ENCODE peak calls at places on chromosomes 7 and 10, in ten cellular contexts. One of them, this sample, is unnamed.

GRCh38 chr10:132907901-132908620 is 34.3 kb downstream of the CFAP46 start:
- DNase-seq in DMS153: no peak
- DNase-seq in M059J: no peak
- DNase-seq in stomach: no peak
- DNase-seq in stimulated activated CD8-positive, alpha-beta memory T cell treated with anti-CD3 and anti-CD28 coated beads, Interleukin-12 subunit alpha, Interleukin-12 subunit beta, amount 100 ng/mL, for 1 hour: no peak
- DNase-seq in CD8-positive, alpha-beta T cell: no peak
- DNase-seq in GDM1: no peak
- DNase-seq in NCI-H1694 treated with DMSO at 0.1 percent for 48 hours: no peak
- DNase-seq in Caki2: no peak
- DNase-seq in fibroblast of the aortic adventitia: no peak
- DNase-seq in this sample: no peak

GRCh38 chr10:44352316-44353127 is 32.4 kb downstream of the CXCL12 start:
- DNase-seq in GDM1: no peak
- DNase-seq in M059J: peak
- DNase-seq in stomach: peak
- DNase-seq in Caki2: no peak
- DNase-seq in NCI-H1694 treated with DMSO at 0.1 percent for 48 hours: no peak
- DNase-seq in stimulated activated CD8-positive, alpha-beta memory T cell treated with anti-CD3 and anti-CD28 coated beads, Interleukin-12 subunit alpha, Interleukin-12 subunit beta, amount 100 ng/mL, for 1 hour: no peak
- DNase-seq in DMS153: no peak
- DNase-seq in fibroblast of the aortic adventitia: peak
- DNase-seq in CD8-positive, alpha-beta T cell: no peak
- DNase-seq in this sample: peak

GRCh38 chr7:41701542-41701941 is 1.3 kb downstream of the INHBA start:
- DNase-seq in DMS153: no peak
- DNase-seq in NCI-H1694 treated with DMSO at 0.1 percent for 48 hours: no peak
- DNase-seq in stimulated activated CD8-positive, alpha-beta memory T cell treated with anti-CD3 and anti-CD28 coated beads, Interleukin-12 subunit alpha, Interleukin-12 subunit beta, amount 100 ng/mL, for 1 hour: no peak
- DNase-seq in fibroblast of the aortic adventitia: peak
- DNase-seq in CD8-positive, alpha-beta T cell: no peak
- DNase-seq in M059J: no peak
- DNase-seq in GDM1: no peak
- DNase-seq in stomach: no peak
- DNase-seq in Caki2: no peak
- DNase-seq in this sample: no peak

GRCh38 chr7:122329145-122329802 is 24.7 kb upstream of the FEZF1 start:
- DNase-seq in Caki2: no peak
- DNase-seq in GDM1: no peak
- DNase-seq in stomach: no peak
- DNase-seq in stimulated activated CD8-positive, alpha-beta memory T cell treated with anti-CD3 and anti-CD28 coated beads, Interleukin-12 subunit alpha, Interleukin-12 subunit beta, amount 100 ng/mL, for 1 hour: no peak
- DNase-seq in fibroblast of the aortic adventitia: no peak
- DNase-seq in DMS153: no peak
- DNase-seq in NCI-H1694 treated with DMSO at 0.1 percent for 48 hours: no peak
- DNase-seq in M059J: no peak
- DNase-seq in CD8-positive, alpha-beta T cell: no peak
- DNase-seq in this sample: no peak

GRCh38 chr7:913736-914520 is 37.6 kb downstream of the GET4 start:
- DNase-seq in fibroblast of the aortic adventitia: no peak
- DNase-seq in stomach: peak
- DNase-seq in stimulated activated CD8-positive, alpha-beta memory T cell treated with anti-CD3 and anti-CD28 coated beads, Interleukin-12 subunit alpha, Interleukin-12 subunit beta, amount 100 ng/mL, for 1 hour: no peak
- DNase-seq in NCI-H1694 treated with DMSO at 0.1 percent for 48 hours: peak
- DNase-seq in GDM1: no peak
- DNase-seq in CD8-positive, alpha-beta T cell: no peak
- DNase-seq in DMS153: peak
- DNase-seq in Caki2: no peak
- DNase-seq in M059J: peak
- DNase-seq in this sample: peak

GRCh38 chr7:78316110-78316509 is 517.5 kb downstream of the PHTF2 start:
- DNase-seq in stomach: no peak
- DNase-seq in Caki2: no peak
- DNase-seq in NCI-H1694 treated with DMSO at 0.1 percent for 48 hours: no peak
- DNase-seq in M059J: no peak
- DNase-seq in stimulated activated CD8-positive, alpha-beta memory T cell treated with anti-CD3 and anti-CD28 coated beads, Interleukin-12 subunit alpha, Interleukin-12 subunit beta, amount 100 ng/mL, for 1 hour: no peak
- DNase-seq in CD8-positive, alpha-beta T cell: no peak
- DNase-seq in GDM1: no peak
- DNase-seq in fibroblast of the aortic adventitia: no peak
- DNase-seq in DMS153: no peak
- DNase-seq in this sample: no peak

GRCh38 chr7:155226261-155227003 is 71.2 kb upstream of the INSIG1 start:
- DNase-seq in Caki2: no peak
- DNase-seq in GDM1: no peak
- DNase-seq in stimulated activated CD8-positive, alpha-beta memory T cell treated with anti-CD3 and anti-CD28 coated beads, Interleukin-12 subunit alpha, Interleukin-12 subunit beta, amount 100 ng/mL, for 1 hour: no peak
- DNase-seq in fibroblast of the aortic adventitia: no peak
- DNase-seq in DMS153: no peak
- DNase-seq in stomach: no peak
- DNase-seq in NCI-H1694 treated with DMSO at 0.1 percent for 48 hours: no peak
- DNase-seq in CD8-positive, alpha-beta T cell: no peak
- DNase-seq in M059J: no peak
- DNase-seq in this sample: no peak

GRCh38 chr7:81150951-81151361 is 232.1 kb upstream of the SEMA3C start:
- DNase-seq in Caki2: no peak
- DNase-seq in M059J: peak
- DNase-seq in DMS153: no peak
- DNase-seq in GDM1: no peak
- DNase-seq in CD8-positive, alpha-beta T cell: no peak
- DNase-seq in stomach: no peak
- DNase-seq in stimulated activated CD8-positive, alpha-beta memory T cell treated with anti-CD3 and anti-CD28 coated beads, Interleukin-12 subunit alpha, Interleukin-12 subunit beta, amount 100 ng/mL, for 1 hour: no peak
- DNase-seq in NCI-H1694 treated with DMSO at 0.1 percent for 48 hours: no peak
- DNase-seq in fibroblast of the aortic adventitia: no peak
- DNase-seq in this sample: no peak

GRCh38 chr10:70978181-70978580 is 89.8 kb upstream of the PCBD1 start:
- DNase-seq in stomach: no peak
- DNase-seq in NCI-H1694 treated with DMSO at 0.1 percent for 48 hours: no peak
- DNase-seq in M059J: no peak
- DNase-seq in GDM1: no peak
- DNase-seq in Caki2: no peak
- DNase-seq in stimulated activated CD8-positive, alpha-beta memory T cell treated with anti-CD3 and anti-CD28 coated beads, Interleukin-12 subunit alpha, Interleukin-12 subunit beta, amount 100 ng/mL, for 1 hour: no peak
- DNase-seq in fibroblast of the aortic adventitia: no peak
- DNase-seq in CD8-positive, alpha-beta T cell: no peak
- DNase-seq in DMS153: no peak
- DNase-seq in this sample: no peak

GRCh38 chr7:111855161-111855841 is 293.0 kb upstream of the IMMP2L start:
- DNase-seq in CD8-positive, alpha-beta T cell: no peak
- DNase-seq in GDM1: peak
- DNase-seq in fibroblast of the aortic adventitia: peak
- DNase-seq in NCI-H1694 treated with DMSO at 0.1 percent for 48 hours: peak
- DNase-seq in stomach: peak
- DNase-seq in DMS153: no peak
- DNase-seq in Caki2: peak
- DNase-seq in M059J: peak
- DNase-seq in stimulated activated CD8-positive, alpha-beta memory T cell treated with anti-CD3 and anti-CD28 coated beads, Interleukin-12 subunit alpha, Interleukin-12 subunit beta, amount 100 ng/mL, for 1 hour: no peak
- DNase-seq in this sample: peak

GRCh38 chr10:103915794-103916193 is 2.2 kb downstream of the STN1 start:
- DNase-seq in CD8-positive, alpha-beta T cell: no peak
- DNase-seq in stomach: peak
- DNase-seq in Caki2: no peak
- DNase-seq in GDM1: no peak
- DNase-seq in NCI-H1694 treated with DMSO at 0.1 percent for 48 hours: no peak
- DNase-seq in DMS153: no peak
- DNase-seq in stimulated activated CD8-positive, alpha-beta memory T cell treated with anti-CD3 and anti-CD28 coated beads, Interleukin-12 subunit alpha, Interleukin-12 subunit beta, amount 100 ng/mL, for 1 hour: peak
- DNase-seq in M059J: peak
- DNase-seq in fibroblast of the aortic adventitia: no peak
- DNase-seq in this sample: no peak

GRCh38 chr10:70956029-70956759 is 67.8 kb upstream of the PCBD1 start:
- DNase-seq in Caki2: no peak
- DNase-seq in GDM1: no peak
- DNase-seq in DMS153: no peak
- DNase-seq in fibroblast of the aortic adventitia: no peak
- DNase-seq in NCI-H1694 treated with DMSO at 0.1 percent for 48 hours: no peak
- DNase-seq in stimulated activated CD8-positive, alpha-beta memory T cell treated with anti-CD3 and anti-CD28 coated beads, Interleukin-12 subunit alpha, Interleukin-12 subunit beta, amount 100 ng/mL, for 1 hour: no peak
- DNase-seq in M059J: no peak
- DNase-seq in CD8-positive, alpha-beta T cell: no peak
- DNase-seq in stomach: no peak
- DNase-seq in this sample: no peak

GRCh38 chr7:45610660-45611299 is 36.6 kb downstream of the ADCY1 start:
- DNase-seq in GDM1: no peak
- DNase-seq in NCI-H1694 treated with DMSO at 0.1 percent for 48 hours: no peak
- DNase-seq in stomach: no peak
- DNase-seq in stimulated activated CD8-positive, alpha-beta memory T cell treated with anti-CD3 and anti-CD28 coated beads, Interleukin-12 subunit alpha, Interleukin-12 subunit beta, amount 100 ng/mL, for 1 hour: no peak
- DNase-seq in DMS153: no peak
- DNase-seq in M059J: no peak
- DNase-seq in CD8-positive, alpha-beta T cell: no peak
- DNase-seq in fibroblast of the aortic adventitia: no peak
- DNase-seq in Caki2: no peak
- DNase-seq in this sample: no peak

GRCh38 chr7:5595545-5596045 is 172.0 kb upstream of the TNRC18 start:
- DNase-seq in stomach: no peak
- DNase-seq in fibroblast of the aortic adventitia: no peak
- DNase-seq in Caki2: peak
- DNase-seq in NCI-H1694 treated with DMSO at 0.1 percent for 48 hours: no peak
- DNase-seq in CD8-positive, alpha-beta T cell: peak
- DNase-seq in DMS153: no peak
- DNase-seq in M059J: peak
- DNase-seq in stimulated activated CD8-positive, alpha-beta memory T cell treated with anti-CD3 and anti-CD28 coated beads, Interleukin-12 subunit alpha, Interleukin-12 subunit beta, amount 100 ng/mL, for 1 hour: no peak
- DNase-seq in GDM1: peak
- DNase-seq in this sample: no peak

GRCh38 chr7:150955519-150956394 is 22.4 kb downstream of the KCNH2 start:
- DNase-seq in M059J: no peak
- DNase-seq in CD8-positive, alpha-beta T cell: no peak
- DNase-seq in GDM1: no peak
- DNase-seq in fibroblast of the aortic adventitia: no peak
- DNase-seq in stomach: no peak
- DNase-seq in DMS153: no peak
- DNase-seq in stimulated activated CD8-positive, alpha-beta memory T cell treated with anti-CD3 and anti-CD28 coated beads, Interleukin-12 subunit alpha, Interleukin-12 subunit beta, amount 100 ng/mL, for 1 hour: no peak
- DNase-seq in NCI-H1694 treated with DMSO at 0.1 percent for 48 hours: peak
- DNase-seq in Caki2: no peak
- DNase-seq in this sample: peak

GRCh38 chr7:158771-159170 is 33.6 kb upstream of the FAM20C start:
- DNase-seq in CD8-positive, alpha-beta T cell: no peak
- DNase-seq in GDM1: no peak
- DNase-seq in DMS153: no peak
- DNase-seq in M059J: no peak
- DNase-seq in fibroblast of the aortic adventitia: no peak
- DNase-seq in NCI-H1694 treated with DMSO at 0.1 percent for 48 hours: no peak
- DNase-seq in Caki2: no peak
- DNase-seq in stimulated activated CD8-positive, alpha-beta memory T cell treated with anti-CD3 and anti-CD28 coated beads, Interleukin-12 subunit alpha, Interleukin-12 subunit beta, amount 100 ng/mL, for 1 hour: no peak
- DNase-seq in stomach: no peak
- DNase-seq in this sample: no peak

GRCh38 chr7:131100357-131101054 is 227.2 kb upstream of the MKLN1 start:
- DNase-seq in DMS153: no peak
- DNase-seq in stomach: no peak
- DNase-seq in Caki2: no peak
- DNase-seq in stimulated activated CD8-positive, alpha-beta memory T cell treated with anti-CD3 and anti-CD28 coated beads, Interleukin-12 subunit alpha, Interleukin-12 subunit beta, amount 100 ng/mL, for 1 hour: no peak
- DNase-seq in M059J: no peak
- DNase-seq in GDM1: no peak
- DNase-seq in CD8-positive, alpha-beta T cell: peak
- DNase-seq in fibroblast of the aortic adventitia: no peak
- DNase-seq in NCI-H1694 treated with DMSO at 0.1 percent for 48 hours: no peak
- DNase-seq in this sample: no peak

GRCh38 chr7:141128931-141129330 is 55.1 kb downstream of the TMEM178B start:
- DNase-seq in M059J: no peak
- DNase-seq in Caki2: no peak
- DNase-seq in stomach: no peak
- DNase-seq in DMS153: no peak
- DNase-seq in GDM1: no peak
- DNase-seq in fibroblast of the aortic adventitia: no peak
- DNase-seq in stimulated activated CD8-positive, alpha-beta memory T cell treated with anti-CD3 and anti-CD28 coated beads, Interleukin-12 subunit alpha, Interleukin-12 subunit beta, amount 100 ng/mL, for 1 hour: no peak
- DNase-seq in NCI-H1694 treated with DMSO at 0.1 percent for 48 hours: no peak
- DNase-seq in CD8-positive, alpha-beta T cell: no peak
- DNase-seq in this sample: no peak

This sample was measured in colonic mucosa.